ENCODE peak calls at places on chromosomes 13 and 19, in seven cellular contexts. E, N, C, D, A, M and H are unnamed samples.

GRCh38 chr13:74288361-74288911 is 154.2 kb upstream of the KLF12 start:
- DNase-seq in E (peak), N (peak), C (peak), D (peak), A (peak), M (peak), H (no peak)

GRCh38 chr13:112619730-112620639 is 32.0 kb upstream of the TUBGCP3 start:
- DNase-seq in E (peak), N (no peak), C (no peak), D (peak), A (no peak), M (no peak), H (peak)

GRCh38 chr19:36152886-36153525 is 759 bp upstream of the COX7A1 start:
- DNase-seq in E (no peak), N (no peak), C (no peak), D (no peak), A (no peak), M (no peak), H (no peak)

GRCh38 chr19:37977992-37978391 is 71.0 kb downstream of the SIPA1L3 start:
- DNase-seq in E (no peak), N (no peak), C (no peak), D (no peak), A (no peak), M (no peak), H (no peak)

GRCh38 chr13:113137656-113138292 is 15.2 kb downstream of the F10 start:
- DNase-seq in E (no peak), N (no peak), C (no peak), D (no peak), A (no peak), M (no peak), H (no peak)

GRCh38 chr19:53780506-53780905 is 43.6 kb downstream of the NLRP12 start:
- DNase-seq in E (no peak), N (no peak), C (no peak), D (no peak), A (no peak), M (no peak), H (no peak)

GRCh38 chr19:29630661-29631060 is 24.6 kb downstream of the POP4 start:
- DNase-seq in E (no peak), N (no peak), C (no peak), D (no peak), A (no peak), M (no peak), H (no peak)

GRCh38 chr19:8332976-8333770 is 9.9 kb downstream of the KANK3 start:
- DNase-seq in E (no peak), N (no peak), C (no peak), D (no peak), A (no peak), M (no peak), H (no peak)

GRCh38 chr19:3478409-3479176 is 1.7 kb downstream of the SMIM24 start:
- DNase-seq in E (peak), N (no peak), C (no peak), D (no peak), A (peak), M (no peak), H (peak)

GRCh38 chr19:17576758-17577532 is 21.5 kb downstream of the COLGALT1 start:
- DNase-seq in E (peak), N (no peak), C (no peak), D (peak), A (peak), M (peak), H (peak)

GRCh38 chr13:83546476-83546875 is 335.8 kb downstream of the SLITRK1 start:
- DNase-seq in E (no peak), N (no peak), C (no peak), D (no peak), A (no peak), M (no peak), H (no peak)

GRCh38 chr13:35720690-35721554 is 244.4 kb upstream of the MAB21L1 start:
- DNase-seq in E (peak), N (no peak), C (no peak), D (peak), A (peak), M (peak), H (peak)

GRCh38 chr19:48169585-48169973 is 565 bp downstream of the LIG1 start:
- DNase-seq in E (peak), N (peak), C (peak), D (peak), A (peak), M (peak), H (peak)

GRCh38 chr19:37007587-37008220 is 70.5 kb upstream of the ZNF420 start:
- DNase-seq in E (no peak), N (peak), C (no peak), D (no peak), A (peak), M (peak), H (no peak)

GRCh38 chr13:33081666-33082065 is 65.4 kb downstream of the KL start:
- DNase-seq in E (peak), N (no peak), C (no peak), D (no peak), A (no peak), M (no peak), H (no peak)

GRCh38 chr19:19416280-19416679 is 10.8 kb downstream of the GATAD2A start:
- DNase-seq in E (no peak), N (no peak), C (no peak), D (no peak), A (no peak), M (no peak), H (no peak)